ENCODE peak calls at places on chromosomes 4 and X, in seven cellular contexts. One of them, this sample, is unnamed.

GRCh38 chr4:56183344-56183959 is 203.8 kb downstream of the AASDH start:
- DNase-seq in prostate gland: no peak
- DNase-seq in H1: no peak
- DNase-seq in SK-N-SH: no peak
- DNase-seq in upper lobe of left lung: no peak
- DNase-seq in K562: peak; percentile 55
- DNase-seq in endothelial cell of umbilical vein: peak; percentile 10
- DNase-seq in this sample: no peak

GRCh38 chr4:128635141-128635911 is 174.2 kb upstream of the JADE1 start:
- DNase-seq in prostate gland: peak; percentile 69
- DNase-seq in H1: peak; percentile 42
- DNase-seq in SK-N-SH: no peak
- DNase-seq in upper lobe of left lung: peak; percentile 78
- DNase-seq in K562: peak; percentile 73
- DNase-seq in endothelial cell of umbilical vein: no peak
- DNase-seq in this sample: no peak

GRCh38 chrX:147376601-147377387 is 534.9 kb upstream of the FMR1 start:
- DNase-seq in prostate gland: no peak
- DNase-seq in H1: no peak
- DNase-seq in SK-N-SH: no peak
- DNase-seq in upper lobe of left lung: no peak
- DNase-seq in K562: no peak
- DNase-seq in endothelial cell of umbilical vein: no peak
- DNase-seq in this sample: no peak

GRCh38 chrX:107731831-107732502 is 43.6 kb downstream of the TSC22D3 start:
- DNase-seq in prostate gland: peak; percentile 68
- DNase-seq in H1: no peak
- DNase-seq in SK-N-SH: peak; percentile 44
- DNase-seq in upper lobe of left lung: peak; percentile 95
- DNase-seq in K562: peak; percentile 85
- DNase-seq in endothelial cell of umbilical vein: peak; percentile 90
- DNase-seq in this sample: peak; percentile 76

GRCh38 chr4:10089346-10089745 is 27.3 kb downstream of the WDR1 start:
- DNase-seq in prostate gland: no peak
- DNase-seq in H1: no peak
- DNase-seq in SK-N-SH: no peak
- DNase-seq in upper lobe of left lung: no peak
- DNase-seq in K562: no peak
- DNase-seq in endothelial cell of umbilical vein: peak; percentile 85
- DNase-seq in this sample: peak; percentile 59

GRCh38 chr4:39044364-39044946 is 12.2 kb upstream of the TMEM156 start:
- DNase-seq in prostate gland: peak; percentile 82
- DNase-seq in H1: peak; percentile 89
- DNase-seq in SK-N-SH: peak; percentile 95
- DNase-seq in upper lobe of left lung: peak; percentile 96
- DNase-seq in K562: peak; percentile 94
- DNase-seq in endothelial cell of umbilical vein: peak; percentile 94
- DNase-seq in this sample: peak; percentile 99

GRCh38 chrX:116694046-116694445 is 231.3 kb upstream of the CT83 start:
- DNase-seq in prostate gland: no peak
- DNase-seq in H1: no peak
- DNase-seq in SK-N-SH: no peak
- DNase-seq in upper lobe of left lung: no peak
- DNase-seq in K562: no peak
- DNase-seq in endothelial cell of umbilical vein: no peak
- DNase-seq in this sample: peak; percentile 59

GRCh38 chr4:128682942-128683666 is 126.4 kb upstream of the JADE1 start:
- DNase-seq in prostate gland: no peak
- DNase-seq in H1: peak; percentile 52
- DNase-seq in SK-N-SH: no peak
- DNase-seq in upper lobe of left lung: no peak
- DNase-seq in K562: no peak
- DNase-seq in endothelial cell of umbilical vein: no peak
- DNase-seq in this sample: no peak

GRCh38 chr4:148634476-148634875 is 192.3 kb upstream of the NR3C2 start:
- DNase-seq in prostate gland: no peak
- DNase-seq in H1: no peak
- DNase-seq in SK-N-SH: no peak
- DNase-seq in upper lobe of left lung: no peak
- DNase-seq in K562: no peak
- DNase-seq in endothelial cell of umbilical vein: no peak
- DNase-seq in this sample: no peak

GRCh38 chr4:175891863-175892262 is 79.8 kb upstream of the GPM6A start:
- DNase-seq in prostate gland: peak; percentile 35
- DNase-seq in H1: no peak
- DNase-seq in SK-N-SH: peak; percentile 1
- DNase-seq in upper lobe of left lung: no peak
- DNase-seq in K562: no peak
- DNase-seq in endothelial cell of umbilical vein: no peak
- DNase-seq in this sample: no peak

GRCh38 chr4:142778430-142778829 is 67.7 kb downstream of the INPP4B start:
- DNase-seq in prostate gland: no peak
- DNase-seq in H1: no peak
- DNase-seq in SK-N-SH: no peak
- DNase-seq in upper lobe of left lung: no peak
- DNase-seq in K562: no peak
- DNase-seq in endothelial cell of umbilical vein: no peak
- DNase-seq in this sample: no peak
- H3K27ac ChIP-seq in prostate gland: no peak overlapping the region
- H3K27ac ChIP-seq in H1: no peak overlapping the region
- H3K27ac ChIP-seq in SK-N-SH: no peak overlapping the region
- H3K27ac ChIP-seq in upper lobe of left lung: no peak overlapping the region
- H3K27ac ChIP-seq in K562: no peak overlapping the region
- H3K27ac ChIP-seq in endothelial cell of umbilical vein: no peak overlapping the region
- H3K27ac ChIP-seq in this sample: no peak overlapping the region

GRCh38 chr4:124636793-124637192 is 75.7 kb downstream of the ANKRD50 start:
- DNase-seq in prostate gland: no peak
- DNase-seq in H1: no peak
- DNase-seq in SK-N-SH: no peak
- DNase-seq in upper lobe of left lung: no peak
- DNase-seq in K562: no peak
- DNase-seq in endothelial cell of umbilical vein: no peak
- DNase-seq in this sample: no peak

GRCh38 chr4:124632439-124632838 is 80.1 kb downstream of the ANKRD50 start:
- DNase-seq in prostate gland: no peak
- DNase-seq in H1: no peak
- DNase-seq in SK-N-SH: no peak
- DNase-seq in upper lobe of left lung: no peak
- DNase-seq in K562: no peak
- DNase-seq in endothelial cell of umbilical vein: no peak
- DNase-seq in this sample: no peak

GRCh38 chr4:124633285-124633941 is 79.1 kb downstream of the ANKRD50 start:
- DNase-seq in prostate gland: no peak
- DNase-seq in H1: no peak
- DNase-seq in SK-N-SH: no peak
- DNase-seq in upper lobe of left lung: no peak
- DNase-seq in K562: no peak
- DNase-seq in endothelial cell of umbilical vein: no peak
- DNase-seq in this sample: no peak

GRCh38 chr4:124631760-124632159 is 80.8 kb downstream of the ANKRD50 start:
- DNase-seq in prostate gland: peak; percentile 16
- DNase-seq in H1: no peak
- DNase-seq in SK-N-SH: no peak
- DNase-seq in upper lobe of left lung: peak; percentile 51
- DNase-seq in K562: peak; percentile 80
- DNase-seq in endothelial cell of umbilical vein: peak; percentile 98
- DNase-seq in this sample: no peak

GRCh38 chr4:124635331-124635730 is 77.2 kb downstream of the ANKRD50 start:
- DNase-seq in prostate gland: no peak
- DNase-seq in H1: no peak
- DNase-seq in SK-N-SH: no peak
- DNase-seq in upper lobe of left lung: no peak
- DNase-seq in K562: no peak
- DNase-seq in endothelial cell of umbilical vein: peak; percentile 72
- DNase-seq in this sample: no peak
- H3K4me1 ChIP-seq in prostate gland: no peaks in the 10 kb centered on the region
- H3K4me1 ChIP-seq in H1: peaks cover 4% of the 10 kb centered on the region
- H3K4me1 ChIP-seq in SK-N-SH: peaks cover 2% of the 10 kb centered on the region
- H3K4me1 ChIP-seq in upper lobe of left lung: peaks cover 5% of the 10 kb centered on the region
- H3K4me1 ChIP-seq in K562: peaks cover 6% of the 10 kb centered on the region
- H3K4me1 ChIP-seq in endothelial cell of umbilical vein: peaks cover 39% of the 10 kb centered on the region
- H3K4me1 ChIP-seq in this sample: no peaks in the 10 kb centered on the region

DNA sequence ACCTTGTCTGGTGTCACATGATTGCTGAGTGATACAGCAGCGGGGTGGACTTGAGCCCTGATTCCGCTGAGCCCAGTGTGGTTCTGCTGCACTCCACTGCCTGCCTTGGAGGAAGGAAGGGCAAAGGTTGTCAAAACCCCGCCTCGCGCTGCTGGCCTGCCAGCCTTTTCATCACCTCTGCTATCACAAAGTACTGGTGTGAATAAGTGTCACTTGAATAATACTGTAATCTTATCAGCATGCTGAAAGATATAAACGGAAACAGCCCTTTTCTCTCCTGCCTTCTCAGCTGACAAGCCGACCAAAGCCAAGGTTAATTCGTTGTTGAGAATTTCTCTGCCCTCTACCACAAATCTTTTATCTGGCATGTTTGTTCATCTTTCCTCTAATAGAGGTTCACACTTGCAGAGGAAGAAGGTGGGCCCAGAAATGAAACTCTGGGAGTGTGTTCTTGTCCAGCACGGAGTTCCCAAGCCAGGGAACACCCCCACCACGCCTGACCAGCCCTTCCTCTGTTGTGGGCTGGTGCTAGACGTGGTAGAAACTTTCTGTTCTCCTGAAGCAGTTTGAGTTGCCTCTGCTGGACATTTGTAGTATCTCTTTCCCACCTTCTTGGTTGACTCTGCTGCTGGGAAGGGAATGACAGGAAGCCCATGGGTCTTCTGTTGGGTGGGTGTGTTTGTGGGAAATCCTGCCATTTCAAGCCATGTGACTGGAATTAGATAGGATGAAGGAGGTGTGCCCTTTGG is 21.5 kb downstream of the FHDC1 start:
- DNase-seq in prostate gland: no peak
- DNase-seq in H1: no peak
- DNase-seq in SK-N-SH: no peak
- DNase-seq in upper lobe of left lung: peak; percentile 73
- DNase-seq in K562: peak; percentile 14
- DNase-seq in endothelial cell of umbilical vein: peak; percentile 69
- DNase-seq in this sample: no peak
- TF ChIP-seq POLR2AphosphoS5 in prostate gland: no peak
- TF ChIP-seq POLR2AphosphoS5 in H1: no peak
- TF ChIP-seq POLR2AphosphoS5 in SK-N-SH: no peak
- TF ChIP-seq POLR2AphosphoS5 in upper lobe of left lung: no peak
- TF ChIP-seq POLR2AphosphoS5 in K562: no peak
- TF ChIP-seq POLR2AphosphoS5 in endothelial cell of umbilical vein: peak; percentile 39
- TF ChIP-seq POLR2AphosphoS5 in this sample: peak; percentile 36

GRCh38 chr4:53455766-53456165 is 78.3 kb downstream of the FIP1L1 start:
- DNase-seq in prostate gland: peak; percentile 5
- DNase-seq in H1: no peak
- DNase-seq in SK-N-SH: no peak
- DNase-seq in upper lobe of left lung: no peak
- DNase-seq in K562: no peak
- DNase-seq in endothelial cell of umbilical vein: no peak
- DNase-seq in this sample: no peak
- H3K27ac ChIP-seq in prostate gland: no peak overlapping the region
- H3K27ac ChIP-seq in H1: no peak overlapping the region
- H3K27ac ChIP-seq in SK-N-SH: no peak overlapping the region
- H3K27ac ChIP-seq in upper lobe of left lung: no peak overlapping the region
- H3K27ac ChIP-seq in K562: no peak overlapping the region
- H3K27ac ChIP-seq in endothelial cell of umbilical vein: no peak overlapping the region
- H3K27ac ChIP-seq in this sample: no peak overlapping the region

DNA sequence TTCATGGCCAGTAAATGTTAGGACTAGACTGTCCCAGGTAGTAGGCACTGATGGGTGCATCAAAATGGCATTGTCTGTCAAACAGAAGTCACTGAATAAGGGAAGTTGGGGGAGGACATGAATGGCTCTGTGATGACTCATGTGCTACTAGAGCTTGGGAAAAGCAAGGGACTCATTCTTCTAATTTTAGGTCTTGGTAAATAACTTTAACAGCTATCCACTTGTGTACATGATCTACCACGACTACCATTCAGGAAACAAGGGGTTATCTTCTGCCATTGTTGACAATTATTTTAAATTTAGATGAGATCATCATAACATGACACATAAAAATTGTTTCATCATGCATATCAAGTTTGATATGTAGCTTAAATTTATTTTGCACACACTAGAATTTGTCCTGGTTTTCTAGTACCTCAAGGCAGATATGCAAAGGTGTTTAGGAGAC is 6.3 kb downstream of the AREG start:
- DNase-seq in prostate gland: no peak
- DNase-seq in H1: no peak
- DNase-seq in SK-N-SH: no peak
- DNase-seq in upper lobe of left lung: no peak
- DNase-seq in K562: peak; percentile 82
- DNase-seq in endothelial cell of umbilical vein: peak; percentile 72
- DNase-seq in this sample: no peak
- H3K4me1 ChIP-seq in prostate gland: no peaks in the 10 kb centered on the region
- H3K4me1 ChIP-seq in H1: no peaks in the 10 kb centered on the region
- H3K4me1 ChIP-seq in SK-N-SH: no peaks in the 10 kb centered on the region
- H3K4me1 ChIP-seq in upper lobe of left lung: no peaks in the 10 kb centered on the region
- H3K4me1 ChIP-seq in K562: peaks cover 48% of the 10 kb centered on the region
- H3K4me1 ChIP-seq in endothelial cell of umbilical vein: peaks cover 13% of the 10 kb centered on the region
- H3K4me1 ChIP-seq in this sample: no peaks in the 10 kb centered on the region

This sample was measured in spleen.